ENCODE peak calls at places on chromosomes 11 and 22, in six cellular contexts. One of them, this sample, is unnamed.

GRCh38 chr22:50185384-50186087 is at the start of gene TRABD:
- DNase-seq in effector CD4-positive, alpha-beta T cell: peak
- DNase-seq in NCI-H1930: peak
- DNase-seq in left cardiac atrium: peak
- DNase-seq in AG09319: peak
- DNase-seq in activated CD4-positive, alpha-beta T cell treated with anti-CD3 and anti-CD28 coated beads, Interleukin-2, amount 10 ng/mL, durations not matched to agents 7 days and 5 days: peak
- DNase-seq in this sample: peak

GRCh38 chr11:2820976-2821375 is 64.6 kb downstream of the CDKN1C start:
- DNase-seq in left cardiac atrium: no peak
- DNase-seq in AG09319: no peak
- DNase-seq in activated CD4-positive, alpha-beta T cell treated with anti-CD3 and anti-CD28 coated beads, Interleukin-2, amount 10 ng/mL, durations not matched to agents 7 days and 5 days: no peak
- DNase-seq in effector CD4-positive, alpha-beta T cell: no peak
- DNase-seq in NCI-H1930: no peak
- DNase-seq in this sample: no peak

GRCh38 chr11:111598546-111598945 is 3.7 kb upstream of the SIK2 start:
- DNase-seq in AG09319: no peak
- DNase-seq in left cardiac atrium: no peak
- DNase-seq in effector CD4-positive, alpha-beta T cell: no peak
- DNase-seq in NCI-H1930: no peak
- DNase-seq in activated CD4-positive, alpha-beta T cell treated with anti-CD3 and anti-CD28 coated beads, Interleukin-2, amount 10 ng/mL, durations not matched to agents 7 days and 5 days: no peak
- DNase-seq in this sample: no peak

GRCh38 chr22:47291565-47292495 is 529.4 kb downstream of the TBC1D22A start:
- DNase-seq in effector CD4-positive, alpha-beta T cell: no peak
- DNase-seq in NCI-H1930: no peak
- DNase-seq in activated CD4-positive, alpha-beta T cell treated with anti-CD3 and anti-CD28 coated beads, Interleukin-2, amount 10 ng/mL, durations not matched to agents 7 days and 5 days: no peak
- DNase-seq in left cardiac atrium: no peak
- DNase-seq in AG09319: no peak
- DNase-seq in this sample: no peak

GRCh38 chr22:48576333-48577013 is 1251.2 kb downstream of the BRD1 start:
- DNase-seq in activated CD4-positive, alpha-beta T cell treated with anti-CD3 and anti-CD28 coated beads, Interleukin-2, amount 10 ng/mL, durations not matched to agents 7 days and 5 days: no peak
- DNase-seq in NCI-H1930: no peak
- DNase-seq in effector CD4-positive, alpha-beta T cell: no peak
- DNase-seq in AG09319: no peak
- DNase-seq in left cardiac atrium: no peak
- DNase-seq in this sample: no peak

GRCh38 chr22:30694638-30695350 is at the start of gene OSBP2:
- DNase-seq in AG09319: no peak
- DNase-seq in effector CD4-positive, alpha-beta T cell: no peak
- DNase-seq in NCI-H1930: peak
- DNase-seq in left cardiac atrium: peak
- DNase-seq in activated CD4-positive, alpha-beta T cell treated with anti-CD3 and anti-CD28 coated beads, Interleukin-2, amount 10 ng/mL, durations not matched to agents 7 days and 5 days: peak
- DNase-seq in this sample: no peak

GRCh38 chr11:132626446-132626845 is 905.9 kb downstream of the OPCML start:
- DNase-seq in AG09319: no peak
- DNase-seq in effector CD4-positive, alpha-beta T cell: no peak
- DNase-seq in activated CD4-positive, alpha-beta T cell treated with anti-CD3 and anti-CD28 coated beads, Interleukin-2, amount 10 ng/mL, durations not matched to agents 7 days and 5 days: no peak
- DNase-seq in NCI-H1930: no peak
- DNase-seq in left cardiac atrium: no peak
- DNase-seq in this sample: no peak

GRCh38 chr11:19691815-19692214 is 20.8 kb upstream of the NAV2 start:
- DNase-seq in left cardiac atrium: no peak
- DNase-seq in activated CD4-positive, alpha-beta T cell treated with anti-CD3 and anti-CD28 coated beads, Interleukin-2, amount 10 ng/mL, durations not matched to agents 7 days and 5 days: no peak
- DNase-seq in AG09319: no peak
- DNase-seq in NCI-H1930: no peak
- DNase-seq in effector CD4-positive, alpha-beta T cell: no peak
- DNase-seq in this sample: no peak

GRCh38 chr11:105838668-105839403 is 183.2 kb downstream of the MSANTD4 start:
- DNase-seq in NCI-H1930: no peak
- DNase-seq in activated CD4-positive, alpha-beta T cell treated with anti-CD3 and anti-CD28 coated beads, Interleukin-2, amount 10 ng/mL, durations not matched to agents 7 days and 5 days: no peak
- DNase-seq in left cardiac atrium: no peak
- DNase-seq in effector CD4-positive, alpha-beta T cell: no peak
- DNase-seq in AG09319: no peak
- DNase-seq in this sample: no peak

GRCh38 chr22:49549851-49550430 is 277.7 kb downstream of the BRD1 start:
- DNase-seq in AG09319: no peak
- DNase-seq in effector CD4-positive, alpha-beta T cell: no peak
- DNase-seq in NCI-H1930: no peak
- DNase-seq in left cardiac atrium: no peak
- DNase-seq in activated CD4-positive, alpha-beta T cell treated with anti-CD3 and anti-CD28 coated beads, Interleukin-2, amount 10 ng/mL, durations not matched to agents 7 days and 5 days: no peak
- DNase-seq in this sample: no peak

GRCh38 chr11:118531597-118532084 is 649 bp downstream of the TMEM25 start:
- DNase-seq in activated CD4-positive, alpha-beta T cell treated with anti-CD3 and anti-CD28 coated beads, Interleukin-2, amount 10 ng/mL, durations not matched to agents 7 days and 5 days: no peak
- DNase-seq in NCI-H1930: no peak
- DNase-seq in AG09319: no peak
- DNase-seq in effector CD4-positive, alpha-beta T cell: no peak
- DNase-seq in left cardiac atrium: no peak
- DNase-seq in this sample: no peak

GRCh38 chr11:71441251-71441650 is 6.9 kb downstream of the DHCR7 start:
- DNase-seq in AG09319: no peak
- DNase-seq in NCI-H1930: no peak
- DNase-seq in effector CD4-positive, alpha-beta T cell: no peak
- DNase-seq in activated CD4-positive, alpha-beta T cell treated with anti-CD3 and anti-CD28 coated beads, Interleukin-2, amount 10 ng/mL, durations not matched to agents 7 days and 5 days: no peak
- DNase-seq in left cardiac atrium: no peak
- DNase-seq in this sample: no peak

GRCh38 chr22:24681236-24681635 is 78.2 kb downstream of the GGT1 start:
- DNase-seq in effector CD4-positive, alpha-beta T cell: no peak
- DNase-seq in NCI-H1930: no peak
- DNase-seq in left cardiac atrium: no peak
- DNase-seq in AG09319: peak
- DNase-seq in activated CD4-positive, alpha-beta T cell treated with anti-CD3 and anti-CD28 coated beads, Interleukin-2, amount 10 ng/mL, durations not matched to agents 7 days and 5 days: no peak
- DNase-seq in this sample: no peak

GRCh38 chr11:68882391-68882790 is 21.2 kb downstream of the MRPL21 start:
- DNase-seq in left cardiac atrium: no peak
- DNase-seq in activated CD4-positive, alpha-beta T cell treated with anti-CD3 and anti-CD28 coated beads, Interleukin-2, amount 10 ng/mL, durations not matched to agents 7 days and 5 days: no peak
- DNase-seq in effector CD4-positive, alpha-beta T cell: no peak
- DNase-seq in AG09319: no peak
- DNase-seq in NCI-H1930: no peak
- DNase-seq in this sample: no peak

GRCh38 chr11:35357893-35358292 is 61.5 kb downstream of the SLC1A2 start:
- DNase-seq in effector CD4-positive, alpha-beta T cell: no peak
- DNase-seq in AG09319: no peak
- DNase-seq in NCI-H1930: no peak
- DNase-seq in activated CD4-positive, alpha-beta T cell treated with anti-CD3 and anti-CD28 coated beads, Interleukin-2, amount 10 ng/mL, durations not matched to agents 7 days and 5 days: no peak
- DNase-seq in left cardiac atrium: no peak
- DNase-seq in this sample: no peak

GRCh38 chr11:38446336-38446735 is 1848.3 kb upstream of the RAG2 start:
- DNase-seq in activated CD4-positive, alpha-beta T cell treated with anti-CD3 and anti-CD28 coated beads, Interleukin-2, amount 10 ng/mL, durations not matched to agents 7 days and 5 days: no peak
- DNase-seq in NCI-H1930: no peak
- DNase-seq in AG09319: no peak
- DNase-seq in left cardiac atrium: no peak
- DNase-seq in effector CD4-positive, alpha-beta T cell: no peak
- DNase-seq in this sample: no peak

GRCh38 chr11:128884703-128885338 is 6.3 kb upstream of the KCNJ5 start:
- DNase-seq in NCI-H1930: peak
- DNase-seq in AG09319: no peak
- DNase-seq in effector CD4-positive, alpha-beta T cell: peak
- DNase-seq in left cardiac atrium: no peak
- DNase-seq in activated CD4-positive, alpha-beta T cell treated with anti-CD3 and anti-CD28 coated beads, Interleukin-2, amount 10 ng/mL, durations not matched to agents 7 days and 5 days: peak
- DNase-seq in this sample: peak